ENCODE peak calls at places on chromosomes 11 and 22, in seven cellular contexts. One of them, this sample, is unnamed.

GRCh38 chr22:40512426-40513136 is 123.9 kb downstream of the MRTFA start:
- DNase-seq in natural killer cell: no peak
- DNase-seq in nephron progenitor cell: no peak
- DNase-seq in thoracic aorta: no peak
- DNase-seq in GM13977: no peak
- DNase-seq in astrocyte: peak; percentile 99
- DNase-seq in CD8-positive, alpha-beta T cell: no peak
- DNase-seq in this sample: peak; percentile 97

GRCh38 chr11:55357560-55358184 is 10.1 kb upstream of the OR4A15 start:
- DNase-seq in natural killer cell: no peak
- DNase-seq in nephron progenitor cell: no peak
- DNase-seq in thoracic aorta: no peak
- DNase-seq in GM13977: no peak
- DNase-seq in astrocyte: no peak
- DNase-seq in CD8-positive, alpha-beta T cell: no peak
- DNase-seq in this sample: no peak

GRCh38 chr22:46087816-46088277 is 62.5 kb upstream of the PPARA start:
- DNase-seq in natural killer cell: no peak
- DNase-seq in nephron progenitor cell: peak; percentile 77
- DNase-seq in thoracic aorta: peak; percentile 66
- DNase-seq in GM13977: no peak
- DNase-seq in astrocyte: peak; percentile 89
- DNase-seq in CD8-positive, alpha-beta T cell: no peak
- DNase-seq in this sample: peak; percentile 88

GRCh38 chr11:76263657-76264056 is 57.4 kb upstream of the WNT11 start:
- DNase-seq in natural killer cell: no peak
- DNase-seq in nephron progenitor cell: no peak
- DNase-seq in thoracic aorta: no peak
- DNase-seq in GM13977: no peak
- DNase-seq in astrocyte: no peak
- DNase-seq in CD8-positive, alpha-beta T cell: no peak
- DNase-seq in this sample: no peak

GRCh38 chr11:67287355-67288197 is 1.5 kb upstream of the ANKRD13D start:
- DNase-seq in natural killer cell: no peak
- DNase-seq in nephron progenitor cell: no peak
- DNase-seq in thoracic aorta: no peak
- DNase-seq in GM13977: no peak
- DNase-seq in astrocyte: no peak
- DNase-seq in CD8-positive, alpha-beta T cell: no peak
- DNase-seq in this sample: no peak

GRCh38 chr22:43038325-43038724 is 23.4 kb upstream of the PACSIN2 start:
- DNase-seq in natural killer cell: no peak
- DNase-seq in nephron progenitor cell: no peak
- DNase-seq in thoracic aorta: no peak
- DNase-seq in GM13977: no peak
- DNase-seq in astrocyte: no peak
- DNase-seq in CD8-positive, alpha-beta T cell: no peak
- DNase-seq in this sample: no peak

GRCh38 chr22:48574776-48575566 is 1252.7 kb downstream of the BRD1 start:
- DNase-seq in natural killer cell: no peak
- DNase-seq in nephron progenitor cell: peak; percentile 86
- DNase-seq in thoracic aorta: no peak
- DNase-seq in GM13977: no peak
- DNase-seq in astrocyte: peak; percentile 19
- DNase-seq in CD8-positive, alpha-beta T cell: no peak
- DNase-seq in this sample: no peak

GRCh38 chr22:23888615-23889401 is 5.4 kb upstream of the MIF start:
- DNase-seq in natural killer cell: no peak
- DNase-seq in nephron progenitor cell: no peak
- DNase-seq in thoracic aorta: no peak
- DNase-seq in GM13977: no peak
- DNase-seq in astrocyte: no peak
- DNase-seq in CD8-positive, alpha-beta T cell: no peak
- DNase-seq in this sample: peak; percentile 10

GRCh38 chr11:126512251-126512650 is 156.8 kb downstream of the ST3GAL4 start:
- DNase-seq in natural killer cell: no peak
- DNase-seq in nephron progenitor cell: no peak
- DNase-seq in thoracic aorta: no peak
- DNase-seq in GM13977: no peak
- DNase-seq in astrocyte: no peak
- DNase-seq in CD8-positive, alpha-beta T cell: no peak
- DNase-seq in this sample: no peak

GRCh38 chr11:121630041-121630440 is 177.3 kb upstream of the SORL1-AS1 start:
- DNase-seq in natural killer cell: no peak
- DNase-seq in nephron progenitor cell: no peak
- DNase-seq in thoracic aorta: no peak
- DNase-seq in GM13977: no peak
- DNase-seq in astrocyte: peak; percentile 90
- DNase-seq in CD8-positive, alpha-beta T cell: no peak
- DNase-seq in this sample: peak; percentile 71

GRCh38 chr22:43827926-43828710 is 16.0 kb upstream of the EFCAB6 start:
- DNase-seq in natural killer cell: no peak
- DNase-seq in nephron progenitor cell: no peak
- DNase-seq in thoracic aorta: no peak
- DNase-seq in GM13977: no peak
- DNase-seq in astrocyte: no peak
- DNase-seq in CD8-positive, alpha-beta T cell: no peak
- DNase-seq in this sample: no peak

GRCh38 chr11:128291043-128291442 is 296.3 kb downstream of the ETS1 start:
- DNase-seq in natural killer cell: no peak
- DNase-seq in nephron progenitor cell: no peak
- DNase-seq in thoracic aorta: no peak
- DNase-seq in GM13977: no peak
- DNase-seq in astrocyte: no peak
- DNase-seq in CD8-positive, alpha-beta T cell: no peak
- DNase-seq in this sample: no peak

GRCh38 chr11:27873664-27874063 is 173.4 kb upstream of the BDNF start:
- DNase-seq in natural killer cell: no peak
- DNase-seq in nephron progenitor cell: no peak
- DNase-seq in thoracic aorta: no peak
- DNase-seq in GM13977: no peak
- DNase-seq in astrocyte: no peak
- DNase-seq in CD8-positive, alpha-beta T cell: no peak
- DNase-seq in this sample: no peak

GRCh38 chr11:92707665-92708064 is 261.8 kb upstream of the MTNR1B start:
- DNase-seq in natural killer cell: no peak
- DNase-seq in nephron progenitor cell: no peak
- DNase-seq in thoracic aorta: no peak
- DNase-seq in GM13977: no peak
- DNase-seq in astrocyte: peak; percentile 61
- DNase-seq in CD8-positive, alpha-beta T cell: no peak
- DNase-seq in this sample: no peak

GRCh38 chr22:31139866-31140716 is at the start of gene PLA2G3:
- DNase-seq in natural killer cell: no peak
- DNase-seq in nephron progenitor cell: peak; percentile 86
- DNase-seq in thoracic aorta: no peak
- DNase-seq in GM13977: no peak
- DNase-seq in astrocyte: peak; percentile 58
- DNase-seq in CD8-positive, alpha-beta T cell: no peak
- DNase-seq in this sample: no peak

GRCh38 chr11:74949748-74950127 is 672 bp downstream of the SPCS2 start:
- DNase-seq in natural killer cell: no peak
- DNase-seq in nephron progenitor cell: no peak
- DNase-seq in thoracic aorta: no peak
- DNase-seq in GM13977: no peak
- DNase-seq in astrocyte: peak; percentile 41
- DNase-seq in CD8-positive, alpha-beta T cell: no peak
- DNase-seq in this sample: no peak

GRCh38 chr11:134270250-134270714 is 5.9 kb upstream of the GLB1L3 start:
- DNase-seq in natural killer cell: no peak
- DNase-seq in nephron progenitor cell: no peak
- DNase-seq in thoracic aorta: no peak
- DNase-seq in GM13977: no peak
- DNase-seq in astrocyte: no peak
- DNase-seq in CD8-positive, alpha-beta T cell: no peak
- DNase-seq in this sample: no peak
- TF ChIP-seq CTCF in natural killer cell: no peak
- TF ChIP-seq CTCF in nephron progenitor cell: no peak
- TF ChIP-seq CTCF in thoracic aorta: no peak
- TF ChIP-seq CTCF in GM13977: peak; percentile 25
- TF ChIP-seq CTCF in astrocyte: peak; percentile 6
- TF ChIP-seq CTCF in CD8-positive, alpha-beta T cell: no peak
- TF ChIP-seq CTCF in this sample: peak; percentile 59

DNA sequence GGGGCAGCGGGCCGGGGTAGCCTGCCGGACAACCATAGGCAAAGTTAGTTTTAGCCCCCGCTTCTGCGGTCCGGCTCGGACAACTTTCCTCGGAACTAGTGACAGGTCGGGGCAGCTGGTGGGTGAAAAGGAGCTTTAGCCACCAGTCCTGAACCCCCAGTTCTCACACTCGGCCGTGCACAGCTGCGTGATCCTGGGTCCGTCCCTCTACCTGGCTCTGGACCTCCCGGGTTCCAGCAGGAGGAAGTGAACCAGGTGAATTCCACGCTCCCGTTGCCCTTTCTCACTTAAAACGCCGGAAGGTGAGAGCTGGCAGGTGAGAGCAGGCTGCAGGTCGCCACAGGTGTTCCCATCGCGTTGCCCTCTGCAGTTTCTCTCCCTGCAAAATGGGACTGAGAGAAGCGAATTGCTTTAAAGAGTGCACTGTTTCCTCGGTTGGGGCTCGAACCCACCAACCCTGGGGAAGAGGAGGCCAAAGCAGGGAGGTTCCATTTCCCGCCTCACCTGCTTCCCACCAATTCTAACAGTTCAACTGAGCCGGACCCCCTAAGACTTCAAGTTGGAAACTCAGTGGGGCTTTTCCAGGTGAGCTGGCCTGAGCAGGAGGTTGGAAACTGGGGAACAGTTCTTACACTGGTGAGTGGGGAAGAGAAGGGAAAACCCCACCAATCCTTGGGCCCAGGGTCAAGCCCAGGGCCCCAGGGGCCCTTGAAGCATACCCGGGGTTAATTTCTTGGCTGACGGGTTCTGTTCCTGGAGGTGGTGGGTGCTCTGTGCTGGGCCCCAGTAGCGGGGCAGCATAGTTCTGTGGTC is 489 bp downstream of the CD82 start:
- DNase-seq in natural killer cell: no peak
- DNase-seq in nephron progenitor cell: no peak
- DNase-seq in thoracic aorta: no peak
- DNase-seq in GM13977: no peak
- DNase-seq in astrocyte: no peak
- DNase-seq in CD8-positive, alpha-beta T cell: no peak
- DNase-seq in this sample: no peak
- TF ChIP-seq CTCF in natural killer cell: no peak
- TF ChIP-seq CTCF in nephron progenitor cell: no peak
- TF ChIP-seq CTCF in thoracic aorta: no peak
- TF ChIP-seq CTCF in GM13977: no peak
- TF ChIP-seq CTCF in astrocyte: no peak
- TF ChIP-seq CTCF in CD8-positive, alpha-beta T cell: no peak
- TF ChIP-seq CTCF in this sample: peak; percentile 3

GRCh38 chr11:48182860-48183526 is 33.6 kb upstream of the OR4B1 start:
- DNase-seq in natural killer cell: no peak
- DNase-seq in nephron progenitor cell: no peak
- DNase-seq in thoracic aorta: no peak
- DNase-seq in GM13977: no peak
- DNase-seq in astrocyte: no peak
- DNase-seq in CD8-positive, alpha-beta T cell: no peak
- DNase-seq in this sample: no peak

DNA sequence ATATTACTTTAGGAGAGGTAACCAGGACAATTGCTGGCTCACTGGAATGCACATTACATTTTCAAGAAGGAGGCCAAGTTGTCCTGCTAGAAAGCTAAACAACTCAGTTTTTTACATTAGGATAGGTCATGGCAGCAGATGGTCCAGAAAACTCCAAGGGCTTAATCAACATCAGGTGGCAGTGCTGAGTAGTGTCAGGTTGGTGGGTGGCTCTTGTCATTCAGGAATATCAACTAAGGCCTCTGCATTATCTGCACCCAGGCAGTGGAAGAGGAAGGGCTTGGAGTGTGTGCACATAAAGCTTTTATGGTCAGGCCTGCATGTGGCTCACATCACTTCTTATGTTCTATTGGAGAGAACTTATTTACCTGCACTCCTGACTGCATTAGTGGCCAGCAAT is 32.2 kb upstream of the OR4B1 start:
- DNase-seq in natural killer cell: no peak
- DNase-seq in nephron progenitor cell: no peak
- DNase-seq in thoracic aorta: no peak
- DNase-seq in GM13977: no peak
- DNase-seq in astrocyte: no peak
- DNase-seq in CD8-positive, alpha-beta T cell: no peak
- DNase-seq in this sample: no peak
- TF ChIP-seq CTCF in natural killer cell: no peak
- TF ChIP-seq CTCF in nephron progenitor cell: no peak
- TF ChIP-seq CTCF in thoracic aorta: no peak
- TF ChIP-seq CTCF in GM13977: no peak
- TF ChIP-seq CTCF in astrocyte: no peak
- TF ChIP-seq CTCF in CD8-positive, alpha-beta T cell: no peak
- TF ChIP-seq CTCF in this sample: no peak

GRCh38 chr11:8917157-8917820 is 6.3 kb downstream of the AKIP1 start:
- DNase-seq in natural killer cell: no peak
- DNase-seq in nephron progenitor cell: peak; percentile 19
- DNase-seq in thoracic aorta: no peak
- DNase-seq in GM13977: no peak
- DNase-seq in astrocyte: peak; percentile 94
- DNase-seq in CD8-positive, alpha-beta T cell: no peak
- DNase-seq in this sample: peak; percentile 70

GRCh38 chr11:8913961-8914660 is 3.1 kb downstream of the AKIP1 start:
- DNase-seq in natural killer cell: no peak
- DNase-seq in nephron progenitor cell: peak; percentile 36
- DNase-seq in thoracic aorta: no peak
- DNase-seq in GM13977: peak; percentile 62
- DNase-seq in astrocyte: peak; percentile 47
- DNase-seq in CD8-positive, alpha-beta T cell: peak; percentile 42
- DNase-seq in this sample: no peak

GRCh38 chr11:8910662-8911039 is 338 bp upstream of the AKIP1 start:
- DNase-seq in natural killer cell: no peak
- DNase-seq in nephron progenitor cell: no peak
- DNase-seq in thoracic aorta: no peak
- DNase-seq in GM13977: no peak
- DNase-seq in astrocyte: no peak
- DNase-seq in CD8-positive, alpha-beta T cell: no peak
- DNase-seq in this sample: no peak

GRCh38 chr11:8911040-8911823 is at the start of gene AKIP1:
- DNase-seq in natural killer cell: peak; percentile 44
- DNase-seq in nephron progenitor cell: peak; percentile 98
- DNase-seq in thoracic aorta: peak; percentile 86
- DNase-seq in GM13977: peak; percentile 93
- DNase-seq in astrocyte: peak; percentile 90
- DNase-seq in CD8-positive, alpha-beta T cell: peak; percentile 67
- DNase-seq in this sample: peak; percentile 86

GRCh38 chr11:8914661-8915018 is 3.7 kb downstream of the AKIP1 start:
- DNase-seq in natural killer cell: no peak
- DNase-seq in nephron progenitor cell: no peak
- DNase-seq in thoracic aorta: no peak
- DNase-seq in GM13977: no peak
- DNase-seq in astrocyte: no peak
- DNase-seq in CD8-positive, alpha-beta T cell: no peak
- DNase-seq in this sample: no peak
- TF ChIP-seq CTCF in natural killer cell: peak; percentile 13
- TF ChIP-seq CTCF in nephron progenitor cell: no peak
- TF ChIP-seq CTCF in thoracic aorta: no peak
- TF ChIP-seq CTCF in GM13977: no peak
- TF ChIP-seq CTCF in astrocyte: no peak
- TF ChIP-seq CTCF in CD8-positive, alpha-beta T cell: peak; percentile 38
- TF ChIP-seq CTCF in this sample: peak; percentile 16

This sample was measured in HFFc6.